ENCODE peak calls at places on chromosome 5, in seven cellular contexts. One of them, this sample, is unnamed.

GRCh38 chr5:57859626-57860025 is 377.0 kb upstream of the ACTBL2 start:
- DNase-seq in AG10803: no peak
- DNase-seq in fibroblast of pulmonary artery: no peak
- DNase-seq in Calu3: no peak
- DNase-seq in memory B cell: no peak
- DNase-seq in glomerular endothelial cell: no peak
- DNase-seq in ELF-1: no peak
- DNase-seq in this sample: no peak

GRCh38 chr5:136781464-136781863 is 416.1 kb upstream of the TRPC7 start:
- DNase-seq in AG10803: peak
- DNase-seq in Calu3: no peak
- DNase-seq in fibroblast of pulmonary artery: peak
- DNase-seq in glomerular endothelial cell: no peak
- DNase-seq in ELF-1: no peak
- DNase-seq in memory B cell: no peak
- DNase-seq in this sample: no peak

GRCh38 chr5:172844577-172844838 is 10.5 kb downstream of the ERGIC1 start:
- DNase-seq in memory B cell: no peak
- DNase-seq in ELF-1: no peak
- DNase-seq in Calu3: no peak
- DNase-seq in AG10803: no peak
- DNase-seq in glomerular endothelial cell: no peak
- DNase-seq in fibroblast of pulmonary artery: no peak
- DNase-seq in this sample: no peak

GRCh38 chr5:6261256-6261655 is 117.1 kb downstream of the MED10 start:
- DNase-seq in Calu3: no peak
- DNase-seq in AG10803: no peak
- DNase-seq in memory B cell: no peak
- DNase-seq in fibroblast of pulmonary artery: no peak
- DNase-seq in glomerular endothelial cell: no peak
- DNase-seq in ELF-1: no peak
- DNase-seq in this sample: no peak

GRCh38 chr5:72121052-72121451 is 13.8 kb downstream of the MAP1B start:
- DNase-seq in Calu3: no peak
- DNase-seq in fibroblast of pulmonary artery: no peak
- DNase-seq in ELF-1: no peak
- DNase-seq in memory B cell: no peak
- DNase-seq in AG10803: no peak
- DNase-seq in glomerular endothelial cell: no peak
- DNase-seq in this sample: no peak

GRCh38 chr5:139137703-139138102 is 60.5 kb downstream of the SIL1 start:
- DNase-seq in ELF-1: peak
- DNase-seq in fibroblast of pulmonary artery: peak
- DNase-seq in glomerular endothelial cell: no peak
- DNase-seq in AG10803: peak
- DNase-seq in memory B cell: no peak
- DNase-seq in Calu3: peak
- DNase-seq in this sample: no peak

GRCh38 chr5:173890195-173890951 is 2.2 kb downstream of the CPEB4 start:
- DNase-seq in Calu3: peak
- DNase-seq in glomerular endothelial cell: no peak
- DNase-seq in ELF-1: peak
- DNase-seq in fibroblast of pulmonary artery: peak
- DNase-seq in memory B cell: no peak
- DNase-seq in AG10803: peak
- DNase-seq in this sample: no peak

GRCh38 chr5:16773990-16774389 is 157.2 kb upstream of the RETREG1 start:
- DNase-seq in AG10803: peak
- DNase-seq in ELF-1: no peak
- DNase-seq in Calu3: no peak
- DNase-seq in memory B cell: no peak
- DNase-seq in glomerular endothelial cell: no peak
- DNase-seq in fibroblast of pulmonary artery: no peak
- DNase-seq in this sample: peak

GRCh38 chr5:10987881-10988504 is 227.0 kb upstream of the DAP start:
- DNase-seq in fibroblast of pulmonary artery: peak
- DNase-seq in memory B cell: peak
- DNase-seq in ELF-1: peak
- DNase-seq in AG10803: no peak
- DNase-seq in Calu3: peak
- DNase-seq in glomerular endothelial cell: no peak
- DNase-seq in this sample: peak

GRCh38 chr5:80408475-80408875 is 611 bp downstream of the ZFYVE16 start:
- DNase-seq in fibroblast of pulmonary artery: peak
- DNase-seq in AG10803: peak
- DNase-seq in memory B cell: no peak
- DNase-seq in ELF-1: peak
- DNase-seq in Calu3: peak
- DNase-seq in glomerular endothelial cell: no peak
- DNase-seq in this sample: peak

GRCh38 chr5:163489055-163489744 is 16.2 kb upstream of the MAT2B start:
- DNase-seq in glomerular endothelial cell: no peak
- DNase-seq in memory B cell: no peak
- DNase-seq in Calu3: no peak
- DNase-seq in AG10803: peak
- DNase-seq in fibroblast of pulmonary artery: peak
- DNase-seq in ELF-1: peak
- DNase-seq in this sample: no peak

GRCh38 chr5:9833871-9834270 is 203.7 kb upstream of the TAS2R1 start:
- DNase-seq in glomerular endothelial cell: no peak
- DNase-seq in fibroblast of pulmonary artery: no peak
- DNase-seq in Calu3: no peak
- DNase-seq in AG10803: no peak
- DNase-seq in ELF-1: peak
- DNase-seq in memory B cell: no peak
- DNase-seq in this sample: no peak

GRCh38 chr5:110817437-110817836 is 78.6 kb downstream of the SLC25A46 start:
- DNase-seq in ELF-1: no peak
- DNase-seq in Calu3: no peak
- DNase-seq in memory B cell: no peak
- DNase-seq in AG10803: peak
- DNase-seq in glomerular endothelial cell: no peak
- DNase-seq in fibroblast of pulmonary artery: peak
- DNase-seq in this sample: no peak

GRCh38 chr5:100518377-100518776 is 16.8 kb upstream of the FAM174A start:
- DNase-seq in memory B cell: no peak
- DNase-seq in glomerular endothelial cell: no peak
- DNase-seq in AG10803: no peak
- DNase-seq in ELF-1: no peak
- DNase-seq in fibroblast of pulmonary artery: no peak
- DNase-seq in Calu3: no peak
- DNase-seq in this sample: peak

GRCh38 chr5:141825836-141826560 is 52.2 kb downstream of the PCDH1 start:
- DNase-seq in AG10803: no peak
- DNase-seq in ELF-1: peak
- DNase-seq in memory B cell: no peak
- DNase-seq in fibroblast of pulmonary artery: no peak
- DNase-seq in glomerular endothelial cell: no peak
- DNase-seq in Calu3: no peak
- DNase-seq in this sample: peak

GRCh38 chr5:43105369-43106289 is 15.1 kb upstream of the ZNF131 start:
- DNase-seq in glomerular endothelial cell: peak
- DNase-seq in memory B cell: peak
- DNase-seq in fibroblast of pulmonary artery: peak
- DNase-seq in ELF-1: peak
- DNase-seq in AG10803: peak
- DNase-seq in Calu3: peak
- DNase-seq in this sample: peak

GRCh38 chr5:170393235-170393634 is 4.1 kb upstream of the KCNMB1 start:
- DNase-seq in glomerular endothelial cell: no peak
- DNase-seq in memory B cell: no peak
- DNase-seq in Calu3: no peak
- DNase-seq in ELF-1: no peak
- DNase-seq in AG10803: no peak
- DNase-seq in fibroblast of pulmonary artery: no peak
- DNase-seq in this sample: no peak

GRCh38 chr5:42876375-42876844 is 64.7 kb upstream of the SELENOP start:
- DNase-seq in memory B cell: no peak
- DNase-seq in ELF-1: no peak
- DNase-seq in AG10803: no peak
- DNase-seq in Calu3: no peak
- DNase-seq in fibroblast of pulmonary artery: peak
- DNase-seq in glomerular endothelial cell: peak
- DNase-seq in this sample: no peak

GRCh38 chr5:65128226-65128625 is 353.5 kb downstream of the ADAMTS6 start:
- DNase-seq in Calu3: no peak
- DNase-seq in glomerular endothelial cell: no peak
- DNase-seq in fibroblast of pulmonary artery: no peak
- DNase-seq in ELF-1: peak
- DNase-seq in memory B cell: no peak
- DNase-seq in AG10803: no peak
- DNase-seq in this sample: no peak

This sample was measured in A549.